ENCODE peak calls at places on chromosomes 3 and 15, in ten cellular contexts. H is psoas muscle, U is thoracic aorta, I is body of pancreas, W is tibial artery, L is upper lobe of right lung, D is transverse colon, T is PC-3, Z is OCI-LY7, G is sigmoid colon. X is an unnamed sample. For H3K4me1, the result is how much of the 10 kb centered on the place peaks cover.

GRCh38 chr3:13193320-13194284 is 120.4 kb upstream of the IQSEC1 start:
- DNase-seq in U (no peak), I (peak), W (peak), L (no peak), G (peak), Z (no peak), T (peak), D (no peak), H (peak), X (no peak)

GRCh38 chr3:147422934-147423599 is 13.9 kb downstream of the ZIC1 start:
- DNase-seq in Z (no peak), L (no peak), T (no peak), H (no peak), W (no peak), D (no peak), U (no peak), G (no peak), I (no peak), X (no peak)

GRCh38 chr3:2099028-2099671 is 484 bp downstream of the CNTN4 start:
- DNase-seq in L (peak), Z (no peak), D (peak), G (no peak), U (no peak), T (no peak), H (no peak), I (peak), W (peak), X (no peak)

GRCh38 chr15:83565553-83566159 is 88.3 kb upstream of the ADAMTSL3 start:
- DNase-seq in U (no peak), H (no peak), Z (peak), I (no peak), G (no peak), L (no peak), W (no peak), T (peak), D (no peak), X (no peak)

GRCh38 chr3:64732570-64732969 is 44.8 kb upstream of the ADAMTS9 start:
- DNase-seq in U (no peak), W (no peak), I (no peak), T (no peak), Z (no peak), L (no peak), G (no peak), D (no peak), H (no peak), X (no peak)

GRCh38 chr3:151697496-151697895 is 36.2 kb upstream of the AADACL2 start:
- DNase-seq in I (no peak), G (no peak), T (no peak), H (no peak), D (no peak), Z (no peak), U (no peak), W (no peak), L (no peak), X (no peak)

GRCh38 chr3:25428003-25428861 is at the start of gene RARB:
- DNase-seq in H (peak), L (peak), I (peak), D (peak), W (peak), U (peak), G (peak), T (no peak), Z (no peak), X (peak)

GRCh38 chr15:80081390-80081789 is 21.9 kb downstream of the ZFAND6 start:
- DNase-seq in I (no peak), U (no peak), D (no peak), L (no peak), T (no peak), W (no peak), G (no peak), H (no peak), Z (peak), X (no peak)

GRCh38 chr3:140164922-140165590 is 230.1 kb downstream of the CLSTN2 start:
- DNase-seq in T (peak), I (no peak), U (no peak), L (no peak), Z (no peak), G (no peak), H (no peak), D (no peak), W (no peak), X (no peak)

GRCh38 chr15:35061171-35062163 is 23.6 kb downstream of the NANOGP8 start:
- DNase-seq in H (no peak), Z (no peak), T (peak), I (no peak), L (no peak), D (no peak), G (no peak), U (no peak), W (no peak), X (no peak)

GRCh38 chr15:47744973-47745372 is 27.7 kb downstream of the SEMA6D start:
- DNase-seq in I (no peak), G (no peak), T (no peak), Z (no peak), D (no peak), W (no peak), H (no peak), L (no peak), U (no peak), X (no peak)

GRCh38 chr3:145936986-145937385 is 224.0 kb downstream of the PLOD2 start:
- DNase-seq in W (no peak), Z (no peak), H (no peak), D (no peak), I (no peak), L (no peak), G (no peak), T (no peak), U (no peak), X (no peak)

GRCh38 chr3:124965413-124965812 is 30.9 kb upstream of the MUC13 start:
- DNase-seq in U (no peak), Z (no peak), W (no peak), I (no peak), H (no peak), G (no peak), L (no peak), T (no peak), D (no peak), X (no peak)

GRCh38 chr3:127031845-127032244 is 48.9 kb downstream of the PLXNA1 start:
- DNase-seq in U (no peak), D (no peak), W (no peak), H (no peak), Z (no peak), G (no peak), L (no peak), I (no peak), T (no peak), X (no peak)

GRCh38 chr3:172919297-172919683 is 168.8 kb downstream of the ECT2 start:
- DNase-seq in L (no peak), G (no peak), T (no peak), Z (no peak), W (no peak), I (no peak), D (no peak), H (no peak), U (no peak), X (no peak)

GRCh38 chr3:194255252-194256039 is 95.7 kb downstream of the CPN2 start:
- DNase-seq in L (peak), T (no peak), H (peak), D (peak), G (peak), W (peak), I (peak), U (no peak), Z (peak), X (peak)

GRCh38 chr15:38514601-38515000 is 50.0 kb downstream of the RASGRP1 start:
- DNase-seq in G (no peak), D (no peak), W (no peak), Z (peak), L (no peak), T (no peak), U (no peak), I (no peak), H (no peak), X (no peak)

GRCh38 chr3:65597225-65597951 is 441.3 kb downstream of the MAGI1 start:
- DNase-seq in L (peak), Z (no peak), W (no peak), T (no peak), G (peak), D (peak), I (peak), U (no peak), H (no peak), X (no peak)

GRCh38 chr3:16940769-16941683 is 56.3 kb downstream of the PLCL2 start:
- DNase-seq in T (no peak), U (no peak), G (no peak), L (no peak), I (no peak), W (no peak), D (no peak), H (no peak), Z (no peak), X (no peak)

GRCh38 chr15:37084602-37085001 is 15.7 kb downstream of the MEIS2 start:
- DNase-seq in I (no peak), Z (no peak), W (no peak), D (no peak), U (no peak), L (no peak), T (no peak), G (no peak), H (no peak), X (no peak)

GRCh38 chr15:60370804-60371700 is 26.7 kb downstream of the ANXA2 start:
- DNase-seq in I (peak), D (peak), U (peak), Z (no peak), L (no peak), T (peak), G (peak), H (peak), W (peak), X (peak)

GRCh38 chr3:41053220-41053619 is 146.1 kb upstream of the CTNNB1 start:
- DNase-seq in U (no peak), L (no peak), H (no peak), T (peak), W (no peak), I (no peak), D (no peak), G (no peak), Z (no peak), X (no peak)

GRCh38 chr3:113132571-113132996 is 78.8 kb upstream of the BOC start:
- DNase-seq in G (no peak), U (no peak), I (no peak), Z (no peak), W (no peak), H (no peak), D (no peak), T (peak), L (no peak), X (no peak)

GRCh38 chr3:183208260-183208659 is 44.8 kb upstream of the B3GNT5 start:
- DNase-seq in Z (no peak), H (no peak), I (no peak), D (no peak), T (no peak), G (no peak), L (no peak), U (no peak), W (no peak), X (no peak)

GRCh38 chr15:22227411-22227810 is 147.1 kb downstream of the OR4M2 start:
- DNase-seq in U (no peak), I (no peak), G (no peak), W (no peak), H (no peak), Z (no peak), D (no peak), T (no peak), L (peak), X (no peak)

GRCh38 chr15:22226034-22226790 is 145.9 kb downstream of the OR4M2 start:
- DNase-seq in L (peak), W (no peak), D (no peak), U (no peak), H (no peak), Z (no peak), T (no peak), I (no peak), G (peak), X (no peak)

GRCh38 chr15:22227961-22228762 is 147.8 kb downstream of the OR4M2 start:
- DNase-seq in Z (no peak), I (no peak), H (no peak), T (no peak), U (no peak), D (no peak), G (no peak), W (no peak), L (peak), X (no peak)

GRCh38 chr15:22229971-22230815 is 149.9 kb downstream of the OR4M2 start:
- DNase-seq in W (no peak), H (no peak), U (no peak), L (peak), G (peak), T (no peak), D (no peak), I (no peak), Z (no peak), X (no peak)

GRCh38 chr15:22224241-22224671 is 143.9 kb downstream of the OR4M2 start:
- DNase-seq in W (no peak), I (no peak), D (no peak), Z (peak), G (peak), H (no peak), U (no peak), T (no peak), L (peak), X (no peak)
- TF ChIP-seq CTCF in W (no peak), I (no peak), D (no peak), Z (peak), G (no peak), H (no peak), U (no peak), T (no peak), L (no peak), X (no peak)

GRCh38 chr3:167754049-167754448 is 18.5 kb downstream of the SERPINI1 start:
- DNase-seq in L (no peak), Z (peak), U (no peak), W (no peak), G (no peak), D (no peak), I (no peak), T (no peak), H (no peak), X (no peak)
- H3K4me1 ChIP-seq in L (under half), Z (half or more), U (under half), W (under half), G (under half), D (under half), I (under half), T (under half), H (under half), X (under half)

GRCh38 chr3:45993421-45994027 is 2.1 kb downstream of the FYCO1 start:
- DNase-seq in Z (no peak), I (no peak), G (no peak), U (no peak), D (no peak), H (no peak), T (peak), W (no peak), L (no peak), X (no peak)

GRCh38 chr3:45988804-45989203 is 6.8 kb downstream of the FYCO1 start:
- DNase-seq in D (no peak), Z (no peak), U (no peak), T (peak), W (no peak), I (no peak), G (no peak), H (no peak), L (no peak), X (no peak)

GRCh38 chr3:45992820-45993219 is 2.8 kb downstream of the FYCO1 start:
- DNase-seq in U (no peak), T (no peak), D (no peak), W (no peak), G (no peak), Z (no peak), I (no peak), H (no peak), L (no peak), X (no peak)

GRCh38 chr3:45992133-45992729 is 3.4 kb downstream of the FYCO1 start:
- DNase-seq in T (no peak), D (no peak), Z (peak), L (no peak), G (peak), U (no peak), H (no peak), W (no peak), I (no peak), X (peak)

GRCh38 chr3:45991341-45991740 is 4.3 kb downstream of the FYCO1 start:
- DNase-seq in U (no peak), I (no peak), Z (no peak), H (no peak), T (no peak), W (no peak), G (no peak), L (no peak), D (no peak), X (peak)
- H3K27ac ChIP-seq in U (peak), I (peak), Z (no peak), H (peak), T (no peak), W (peak), G (peak), L (no peak), D (peak), X (peak)

GRCh38 chr3:9947025-9947995 is 4.9 kb downstream of the PRRT3 start:
- DNase-seq in H (peak), Z (no peak), T (peak), D (peak), I (peak), U (no peak), L (peak), W (peak), G (peak), X (peak)
- TF ChIP-seq CTCF in H (peak), Z (no peak), T (peak), D (peak), I (peak), U (peak), L (peak), W (peak), G (peak), X (peak)

DNA sequence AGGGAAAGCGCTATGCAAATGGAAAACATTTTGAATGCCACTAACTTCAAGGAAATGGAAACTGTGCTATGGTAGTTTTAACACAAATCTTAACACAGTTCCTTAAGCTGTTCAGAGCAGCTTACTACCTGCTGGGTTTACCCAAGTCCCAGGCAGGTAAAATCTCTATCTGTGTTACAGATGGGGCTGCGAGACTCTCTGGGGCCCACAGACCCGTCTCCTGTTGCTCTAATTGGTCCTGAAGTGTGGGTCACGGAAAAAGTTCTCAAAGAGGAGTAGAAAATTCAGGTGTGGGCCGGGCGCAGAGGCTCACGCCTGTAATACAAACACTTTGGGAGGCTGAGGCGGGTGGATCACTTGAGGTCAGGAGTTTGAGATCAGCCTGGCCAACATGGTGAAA is 16.9 kb upstream of the ZFYVE19 start:
- DNase-seq in Z (no peak), I (no peak), T (no peak), L (no peak), D (no peak), H (no peak), G (no peak), W (no peak), U (no peak), X (no peak)
- H3K4me1 ChIP-seq in Z (under half), I (half or more), T (half or more), L (under half), D (under half), H (under half), G (under half), W (under half), U (under half), X (under half)

GRCh38 chr15:75573643-75574384 is 5.3 kb downstream of the PTPN9 start:
- DNase-seq in U (no peak), I (no peak), D (no peak), L (no peak), G (no peak), H (no peak), W (no peak), Z (no peak), T (no peak), X (no peak)
- H3K27ac ChIP-seq in U (no peak), I (no peak), D (no peak), L (no peak), G (no peak), H (no peak), W (no peak), Z (no peak), T (no peak), X (no peak)

DNA sequence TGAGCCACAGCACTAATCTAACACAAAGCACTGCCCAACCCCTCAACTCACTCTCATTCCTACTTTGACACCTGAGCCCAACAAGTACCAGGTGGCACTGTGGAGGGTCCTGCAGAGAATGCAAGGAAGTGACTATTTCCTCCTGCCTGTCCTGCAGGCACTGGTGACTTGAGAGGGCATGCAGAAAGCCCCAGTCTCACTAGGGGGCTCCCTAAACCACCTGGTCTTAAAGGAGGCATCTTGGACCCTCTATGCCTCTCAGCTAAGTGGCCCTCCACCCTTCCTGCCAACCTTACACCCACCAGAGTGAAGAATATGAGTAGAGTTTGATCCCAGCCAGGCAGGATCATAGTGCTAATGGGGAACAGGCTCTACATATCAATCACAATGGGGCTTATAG is 15.2 kb downstream of the TRAIP start:
- DNase-seq in Z (peak), L (no peak), W (no peak), I (no peak), T (peak), G (no peak), D (no peak), U (no peak), H (no peak), X (no peak)
- TF ChIP-seq CTCF in Z (peak), L (no peak), W (no peak), I (no peak), T (peak), G (no peak), D (no peak), U (no peak), H (peak), X (peak)

DNA sequence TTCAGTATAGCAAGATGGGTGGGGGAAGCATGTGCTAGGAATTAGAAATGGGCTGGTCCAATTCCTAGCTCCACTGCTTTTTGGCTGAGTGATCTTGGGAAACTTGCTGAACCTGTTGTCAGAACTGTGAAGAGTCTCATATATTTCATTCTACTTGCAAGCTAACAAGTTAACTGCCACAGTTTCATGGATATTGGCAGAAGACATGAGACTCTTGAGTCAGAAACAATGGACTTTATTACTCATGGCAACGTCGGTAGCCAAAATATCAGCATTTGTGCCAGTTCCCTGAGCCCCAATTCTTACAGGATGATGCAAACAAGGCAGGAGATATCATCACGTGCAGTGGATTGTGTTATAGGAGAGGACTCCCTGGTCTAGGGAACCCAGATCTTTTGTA is 26.6 kb upstream of the PLAAT1 start:
- DNase-seq in G (no peak), Z (no peak), L (no peak), U (no peak), H (no peak), I (no peak), T (no peak), D (no peak), W (no peak), X (no peak)
- H3K4me1 ChIP-seq in G (under half), Z (under half), L (under half), U (under half), H (under half), I (under half), T (under half), D (under half), W (under half), X (under half)

X was measured in left ventricle myocardium inferior.